ENCODE peak calls at places on chromosomes 7 and 10, in four cellular contexts. One of them, this sample, is unnamed.

GRCh38 chr10:121459765-121460453 is 138.3 kb downstream of the FGFR2 start:
- DNase-seq in kidney: no peak
- DNase-seq in GM19239: no peak
- DNase-seq in activated CD4-positive, alpha-beta T cell treated with anti-CD3 and anti-CD28 coated beads, Interleukin-2, amount 50 U/mL, for 1 hour: no peak
- DNase-seq in this sample: no peak

GRCh38 chr10:73940634-73941221 is 29.8 kb downstream of the PLAU start:
- DNase-seq in activated CD4-positive, alpha-beta T cell treated with anti-CD3 and anti-CD28 coated beads, Interleukin-2, amount 50 U/mL, for 1 hour: peak; percentile 84
- DNase-seq in GM19239: peak; percentile 76
- DNase-seq in kidney: peak; percentile 94
- DNase-seq in this sample: no peak

GRCh38 chr7:5525271-5526189 is 101.9 kb upstream of the TNRC18 start:
- DNase-seq in activated CD4-positive, alpha-beta T cell treated with anti-CD3 and anti-CD28 coated beads, Interleukin-2, amount 50 U/mL, for 1 hour: peak; percentile 28
- DNase-seq in GM19239: no peak
- DNase-seq in kidney: no peak
- DNase-seq in this sample: no peak

GRCh38 chr7:94642838-94643653 is 12.9 kb downstream of the SGCE start:
- DNase-seq in kidney: no peak
- DNase-seq in GM19239: no peak
- DNase-seq in activated CD4-positive, alpha-beta T cell treated with anti-CD3 and anti-CD28 coated beads, Interleukin-2, amount 50 U/mL, for 1 hour: no peak
- DNase-seq in this sample: no peak

GRCh38 chr7:142567201-142567600 is 182.1 kb upstream of the PRSS1 start:
- DNase-seq in activated CD4-positive, alpha-beta T cell treated with anti-CD3 and anti-CD28 coated beads, Interleukin-2, amount 50 U/mL, for 1 hour: no peak
- DNase-seq in GM19239: no peak
- DNase-seq in kidney: no peak
- DNase-seq in this sample: no peak

GRCh38 chr7:40782836-40783235 is 648.0 kb downstream of the SUGCT start:
- DNase-seq in activated CD4-positive, alpha-beta T cell treated with anti-CD3 and anti-CD28 coated beads, Interleukin-2, amount 50 U/mL, for 1 hour: no peak
- DNase-seq in kidney: no peak
- DNase-seq in GM19239: no peak
- DNase-seq in this sample: no peak

GRCh38 chr7:68929712-68930395 is 668.4 kb upstream of the AUTS2 start:
- DNase-seq in kidney: no peak
- DNase-seq in GM19239: no peak
- DNase-seq in activated CD4-positive, alpha-beta T cell treated with anti-CD3 and anti-CD28 coated beads, Interleukin-2, amount 50 U/mL, for 1 hour: no peak
- DNase-seq in this sample: no peak

GRCh38 chr10:49194212-49194920 is 6.2 kb upstream of the TMEM273 start:
- DNase-seq in GM19239: no peak
- DNase-seq in kidney: no peak
- DNase-seq in activated CD4-positive, alpha-beta T cell treated with anti-CD3 and anti-CD28 coated beads, Interleukin-2, amount 50 U/mL, for 1 hour: no peak
- DNase-seq in this sample: no peak

GRCh38 chr10:93616844-93617360 is 4.6 kb downstream of the PDE6C start:
- DNase-seq in kidney: no peak
- DNase-seq in activated CD4-positive, alpha-beta T cell treated with anti-CD3 and anti-CD28 coated beads, Interleukin-2, amount 50 U/mL, for 1 hour: no peak
- DNase-seq in GM19239: no peak
- DNase-seq in this sample: no peak

GRCh38 chr10:11602919-11603523 is 8.4 kb downstream of the USP6NL start:
- DNase-seq in kidney: no peak
- DNase-seq in GM19239: no peak
- DNase-seq in activated CD4-positive, alpha-beta T cell treated with anti-CD3 and anti-CD28 coated beads, Interleukin-2, amount 50 U/mL, for 1 hour: no peak
- DNase-seq in this sample: peak; percentile 17

GRCh38 chr7:1679326-1679965 is 9.4 kb downstream of the ELFN1 start:
- DNase-seq in activated CD4-positive, alpha-beta T cell treated with anti-CD3 and anti-CD28 coated beads, Interleukin-2, amount 50 U/mL, for 1 hour: no peak
- DNase-seq in GM19239: no peak
- DNase-seq in kidney: peak; percentile 56
- DNase-seq in this sample: no peak

GRCh38 chr10:47374611-47375536 is 9.2 kb downstream of the ZNF488 start:
- DNase-seq in kidney: no peak
- DNase-seq in GM19239: no peak
- DNase-seq in activated CD4-positive, alpha-beta T cell treated with anti-CD3 and anti-CD28 coated beads, Interleukin-2, amount 50 U/mL, for 1 hour: no peak
- DNase-seq in this sample: no peak

GRCh38 chr7:158413962-158414961 is 173.4 kb downstream of the PTPRN2 start:
- DNase-seq in activated CD4-positive, alpha-beta T cell treated with anti-CD3 and anti-CD28 coated beads, Interleukin-2, amount 50 U/mL, for 1 hour: no peak
- DNase-seq in kidney: no peak
- DNase-seq in GM19239: no peak
- DNase-seq in this sample: peak; percentile 18

GRCh38 chr7:37037286-37037685 is 313.0 kb upstream of the AOAH start:
- DNase-seq in activated CD4-positive, alpha-beta T cell treated with anti-CD3 and anti-CD28 coated beads, Interleukin-2, amount 50 U/mL, for 1 hour: no peak
- DNase-seq in GM19239: no peak
- DNase-seq in kidney: no peak
- DNase-seq in this sample: no peak

GRCh38 chr7:91286432-91286831 is 22.2 kb downstream of the FZD1 start:
- DNase-seq in activated CD4-positive, alpha-beta T cell treated with anti-CD3 and anti-CD28 coated beads, Interleukin-2, amount 50 U/mL, for 1 hour: no peak
- DNase-seq in kidney: no peak
- DNase-seq in GM19239: no peak
- DNase-seq in this sample: peak; percentile 91

GRCh38 chr10:5945561-5946418 is 31.6 kb downstream of the IL15RA start:
- DNase-seq in activated CD4-positive, alpha-beta T cell treated with anti-CD3 and anti-CD28 coated beads, Interleukin-2, amount 50 U/mL, for 1 hour: no peak
- DNase-seq in kidney: peak; percentile 90
- DNase-seq in GM19239: no peak
- DNase-seq in this sample: no peak

GRCh38 chr7:122161628-122162027 is 17.6 kb upstream of the AASS start:
- DNase-seq in GM19239: no peak
- DNase-seq in kidney: no peak
- DNase-seq in activated CD4-positive, alpha-beta T cell treated with anti-CD3 and anti-CD28 coated beads, Interleukin-2, amount 50 U/mL, for 1 hour: no peak
- DNase-seq in this sample: no peak

GRCh38 chr7:98249106-98249505 is 2.9 kb downstream of the TECPR1 start:
- DNase-seq in kidney: no peak
- DNase-seq in GM19239: no peak
- DNase-seq in activated CD4-positive, alpha-beta T cell treated with anti-CD3 and anti-CD28 coated beads, Interleukin-2, amount 50 U/mL, for 1 hour: no peak
- DNase-seq in this sample: no peak

GRCh38 chr7:115932874-115933273 is 97.7 kb downstream of the TFEC start:
- DNase-seq in activated CD4-positive, alpha-beta T cell treated with anti-CD3 and anti-CD28 coated beads, Interleukin-2, amount 50 U/mL, for 1 hour: no peak
- DNase-seq in kidney: no peak
- DNase-seq in GM19239: no peak
- DNase-seq in this sample: no peak

GRCh38 chr10:73332379-73332778 is 26.3 kb downstream of the CFAP70 start:
- DNase-seq in activated CD4-positive, alpha-beta T cell treated with anti-CD3 and anti-CD28 coated beads, Interleukin-2, amount 50 U/mL, for 1 hour: no peak
- DNase-seq in kidney: no peak
- DNase-seq in GM19239: no peak
- DNase-seq in this sample: no peak

GRCh38 chr10:1657500-1657899 is 79.8 kb downstream of the ADARB2 start:
- DNase-seq in GM19239: no peak
- DNase-seq in kidney: no peak
- DNase-seq in activated CD4-positive, alpha-beta T cell treated with anti-CD3 and anti-CD28 coated beads, Interleukin-2, amount 50 U/mL, for 1 hour: no peak
- DNase-seq in this sample: no peak

GRCh38 chr7:18637516-18637915 is 142.0 kb downstream of the HDAC9 start:
- DNase-seq in activated CD4-positive, alpha-beta T cell treated with anti-CD3 and anti-CD28 coated beads, Interleukin-2, amount 50 U/mL, for 1 hour: no peak
- DNase-seq in kidney: no peak
- DNase-seq in GM19239: no peak
- DNase-seq in this sample: no peak

GRCh38 chr7:26398436-26399308 is 107.0 kb downstream of the SNX10 start:
- DNase-seq in activated CD4-positive, alpha-beta T cell treated with anti-CD3 and anti-CD28 coated beads, Interleukin-2, amount 50 U/mL, for 1 hour: peak; percentile 3
- DNase-seq in kidney: peak; percentile 92
- DNase-seq in GM19239: peak; percentile 65
- DNase-seq in this sample: peak; percentile 78

GRCh38 chr7:76318488-76319353 is 16.2 kb downstream of the HSPB1 start:
- DNase-seq in kidney: no peak
- DNase-seq in GM19239: peak; percentile 71
- DNase-seq in activated CD4-positive, alpha-beta T cell treated with anti-CD3 and anti-CD28 coated beads, Interleukin-2, amount 50 U/mL, for 1 hour: peak; percentile 55
- DNase-seq in this sample: peak; percentile 30

GRCh38 chr7:121797283-121798037 is 75.5 kb upstream of the PTPRZ1 start:
- DNase-seq in GM19239: no peak
- DNase-seq in kidney: no peak
- DNase-seq in activated CD4-positive, alpha-beta T cell treated with anti-CD3 and anti-CD28 coated beads, Interleukin-2, amount 50 U/mL, for 1 hour: no peak
- DNase-seq in this sample: no peak

GRCh38 chr10:58894929-58895328 is 281.5 kb upstream of the PHYHIPL start:
- DNase-seq in GM19239: no peak
- DNase-seq in activated CD4-positive, alpha-beta T cell treated with anti-CD3 and anti-CD28 coated beads, Interleukin-2, amount 50 U/mL, for 1 hour: no peak
- DNase-seq in kidney: no peak
- DNase-seq in this sample: no peak

GRCh38 chr7:158646766-158647474 is 57.7 kb downstream of the NCAPG2 start:
- DNase-seq in GM19239: no peak
- DNase-seq in kidney: no peak
- DNase-seq in activated CD4-positive, alpha-beta T cell treated with anti-CD3 and anti-CD28 coated beads, Interleukin-2, amount 50 U/mL, for 1 hour: no peak
- DNase-seq in this sample: no peak

GRCh38 chr10:124612611-124613498 is 131.3 kb downstream of the FAM53B start:
- DNase-seq in kidney: no peak
- DNase-seq in GM19239: no peak
- DNase-seq in activated CD4-positive, alpha-beta T cell treated with anti-CD3 and anti-CD28 coated beads, Interleukin-2, amount 50 U/mL, for 1 hour: peak; percentile 19
- DNase-seq in this sample: no peak

GRCh38 chr10:68900427-68901105 is 549 bp upstream of the DDX50 start:
- DNase-seq in activated CD4-positive, alpha-beta T cell treated with anti-CD3 and anti-CD28 coated beads, Interleukin-2, amount 50 U/mL, for 1 hour: no peak
- DNase-seq in kidney: peak; percentile 93
- DNase-seq in GM19239: no peak
- DNase-seq in this sample: no peak

GRCh38 chr10:131872837-131873375 is 27.9 kb upstream of the PPP2R2D start:
- DNase-seq in kidney: peak; percentile 69
- DNase-seq in activated CD4-positive, alpha-beta T cell treated with anti-CD3 and anti-CD28 coated beads, Interleukin-2, amount 50 U/mL, for 1 hour: no peak
- DNase-seq in GM19239: no peak
- DNase-seq in this sample: peak; percentile 42

GRCh38 chr10:31723074-31723750 is 205.4 kb downstream of the ARHGAP12 start:
- DNase-seq in activated CD4-positive, alpha-beta T cell treated with anti-CD3 and anti-CD28 coated beads, Interleukin-2, amount 50 U/mL, for 1 hour: no peak
- DNase-seq in kidney: no peak
- DNase-seq in GM19239: no peak
- DNase-seq in this sample: no peak

GRCh38 chr7:152370297-152370696 is 65.5 kb downstream of the KMT2C start:
- DNase-seq in activated CD4-positive, alpha-beta T cell treated with anti-CD3 and anti-CD28 coated beads, Interleukin-2, amount 50 U/mL, for 1 hour: no peak
- DNase-seq in GM19239: no peak
- DNase-seq in kidney: no peak
- DNase-seq in this sample: no peak

GRCh38 chr7:107103369-107103768 is 58.9 kb downstream of the PRKAR2B start:
- DNase-seq in activated CD4-positive, alpha-beta T cell treated with anti-CD3 and anti-CD28 coated beads, Interleukin-2, amount 50 U/mL, for 1 hour: no peak
- DNase-seq in kidney: no peak
- DNase-seq in GM19239: no peak
- DNase-seq in this sample: no peak

GRCh38 chr10:99908512-99908911 is 101.2 kb downstream of the DNMBP start:
- DNase-seq in activated CD4-positive, alpha-beta T cell treated with anti-CD3 and anti-CD28 coated beads, Interleukin-2, amount 50 U/mL, for 1 hour: no peak
- DNase-seq in GM19239: no peak
- DNase-seq in kidney: no peak
- DNase-seq in this sample: no peak

GRCh38 chr10:107971411-107971810 is 806.9 kb upstream of the SORCS1 start:
- DNase-seq in activated CD4-positive, alpha-beta T cell treated with anti-CD3 and anti-CD28 coated beads, Interleukin-2, amount 50 U/mL, for 1 hour: no peak
- DNase-seq in kidney: no peak
- DNase-seq in GM19239: no peak
- DNase-seq in this sample: no peak

GRCh38 chr10:23469596-23470237 is 30.8 kb downstream of the OTUD1 start:
- DNase-seq in activated CD4-positive, alpha-beta T cell treated with anti-CD3 and anti-CD28 coated beads, Interleukin-2, amount 50 U/mL, for 1 hour: no peak
- DNase-seq in GM19239: no peak
- DNase-seq in kidney: no peak
- DNase-seq in this sample: no peak

GRCh38 chr10:79223346-79224048 is 123.8 kb upstream of the PPIF start:
- DNase-seq in GM19239: no peak
- DNase-seq in activated CD4-positive, alpha-beta T cell treated with anti-CD3 and anti-CD28 coated beads, Interleukin-2, amount 50 U/mL, for 1 hour: no peak
- DNase-seq in kidney: peak; percentile 92
- DNase-seq in this sample: no peak

GRCh38 chr10:68492118-68492517 is 20.3 kb upstream of the DNA2 start:
- DNase-seq in GM19239: no peak
- DNase-seq in activated CD4-positive, alpha-beta T cell treated with anti-CD3 and anti-CD28 coated beads, Interleukin-2, amount 50 U/mL, for 1 hour: no peak
- DNase-seq in kidney: no peak
- DNase-seq in this sample: no peak